ENCODE peak calls at places on chromosomes 7 and 10, in six cellular contexts. Q is transverse colon, A is mucosa of descending colon, X is BE2C, J is colonic mucosa, B is astrocyte. L is an unnamed sample. For H3K4me1, the result is how much of the 10 kb centered on the place peaks cover.

GRCh38 chr7:116173051-116174028 is 37.0 kb upstream of the TES start:
- DNase-seq in B (peak), X (no peak), A (no peak), J (no peak), Q (no peak), L (no peak)

GRCh38 chr10:81963606-81964005 is 88.6 kb downstream of the NRG3 start:
- DNase-seq in A (no peak), Q (no peak), X (no peak), B (no peak), J (no peak), L (no peak)

GRCh38 chr7:32462966-32463365 is 27.2 kb downstream of the LSM5 start:
- DNase-seq in B (no peak), J (no peak), A (no peak), X (no peak), Q (no peak), L (no peak)

GRCh38 chr7:25429731-25430130 is 201.4 kb upstream of the NPVF start:
- DNase-seq in J (no peak), Q (peak), B (no peak), X (no peak), A (no peak), L (no peak)

GRCh38 chr7:155490697-155491628 is 33.0 kb downstream of the EN2 start:
- DNase-seq in J (peak), B (no peak), A (peak), X (no peak), Q (peak), L (peak)

GRCh38 chr10:2885276-2885955 is 181.9 kb upstream of the PFKP start:
- DNase-seq in B (no peak), Q (no peak), A (no peak), J (no peak), X (no peak), L (no peak)

GRCh38 chr7:7554647-7555575 is 11.8 kb upstream of the MIOS start:
- DNase-seq in Q (no peak), J (no peak), X (peak), A (no peak), B (no peak), L (no peak)

GRCh38 chr7:81031243-81031642 is 112.4 kb upstream of the SEMA3C start:
- DNase-seq in Q (no peak), J (no peak), A (no peak), B (no peak), X (no peak), L (no peak)

GRCh38 chr10:114021135-114021534 is 22.5 kb upstream of the ADRB1 start:
- DNase-seq in Q (no peak), X (no peak), B (no peak), A (no peak), J (no peak), L (no peak)

GRCh38 chr10:119333146-119333792 is 125.9 kb downstream of the GRK5 start:
- DNase-seq in J (no peak), A (no peak), X (no peak), B (peak), Q (no peak), L (no peak)

GRCh38 chr7:151168022-151168786 is 710 bp upstream of the GBX1 start:
- DNase-seq in X (peak), A (no peak), Q (peak), J (peak), B (no peak), L (peak)

GRCh38 chr10:111233439-111233838 is 156.6 kb downstream of the ADRA2A start:
- DNase-seq in A (no peak), J (no peak), B (no peak), X (no peak), Q (no peak), L (no peak)

GRCh38 chr7:34277016-34277800 is 371.9 kb downstream of the BMPER start:
- DNase-seq in J (no peak), X (no peak), B (peak), Q (no peak), A (no peak), L (no peak)

GRCh38 chr10:43959854-43960415 is 311.3 kb upstream of the ZNF32 start:
- DNase-seq in X (no peak), A (no peak), J (no peak), B (no peak), Q (no peak), L (no peak)

GRCh38 chr10:113558336-113558735 is 5.5 kb downstream of the HABP2 start:
- DNase-seq in X (no peak), B (no peak), Q (no peak), A (no peak), J (no peak), L (no peak)

GRCh38 chr10:20855398-20856038 is 41.6 kb downstream of the NEBL start:
- DNase-seq in Q (no peak), B (peak), J (no peak), A (no peak), X (no peak), L (no peak)

GRCh38 chr7:80153446-80153845 is 18.8 kb downstream of the GNAI1 start:
- DNase-seq in A (no peak), X (no peak), J (no peak), Q (no peak), B (peak), L (no peak)

GRCh38 chr7:133431134-133431711 is 178.3 kb downstream of the EXOC4 start:
- DNase-seq in J (no peak), A (no peak), X (no peak), Q (no peak), B (no peak), L (no peak)

GRCh38 chr10:9243861-9244515 is 1189.5 kb downstream of the GATA3 start:
- DNase-seq in J (no peak), Q (no peak), B (peak), A (no peak), X (no peak), L (no peak)

GRCh38 chr7:57425969-57426628 is 23.9 kb upstream of the ZNF716 start:
- DNase-seq in Q (no peak), X (no peak), J (no peak), B (no peak), A (no peak), L (no peak)

GRCh38 chr10:122087436-122087835 is 98.5 kb downstream of the TACC2 start:
- DNase-seq in Q (no peak), B (no peak), A (no peak), X (no peak), J (no peak), L (no peak)

GRCh38 chr10:6494934-6495592 is 85.0 kb downstream of the PRKCQ start:
- DNase-seq in Q (no peak), J (no peak), A (no peak), X (no peak), B (no peak), L (no peak)

GRCh38 chr7:30887464-30887872 is 24.2 kb upstream of the AQP1 start:
- DNase-seq in J (no peak), Q (no peak), X (no peak), A (peak), B (no peak), L (no peak)

GRCh38 chr10:59536576-59537014 is 173.1 kb downstream of the SLC16A9 start:
- DNase-seq in A (no peak), X (peak), J (no peak), Q (no peak), B (peak), L (peak)

GRCh38 chr7:134029-134428 is 58.3 kb upstream of the FAM20C start:
- DNase-seq in B (no peak), Q (no peak), J (no peak), X (no peak), A (no peak), L (no peak)

GRCh38 chr10:14543048-14543903 is 212.6 kb upstream of the FRMD4A start:
- DNase-seq in B (no peak), A (no peak), X (no peak), Q (no peak), J (no peak), L (peak)

GRCh38 chr7:70392282-70392681 is 739.7 kb upstream of the GALNT17 start:
- DNase-seq in X (no peak), Q (no peak), J (no peak), A (no peak), B (peak), L (no peak)

GRCh38 chr7:68980011-68980410 is 618.3 kb upstream of the AUTS2 start:
- DNase-seq in A (no peak), Q (no peak), B (peak), J (no peak), X (no peak), L (no peak)

GRCh38 chr10:77926566-77927342 is at the start of gene DLG5:
- DNase-seq in Q (peak), B (no peak), A (peak), X (peak), J (peak), L (peak)

GRCh38 chr7:45703911-45704682 is 129.9 kb downstream of the ADCY1 start:
- DNase-seq in B (no peak), X (no peak), J (peak), Q (no peak), A (peak), L (no peak)

GRCh38 chr7:72032934-72033333 is 379.2 kb downstream of the CALN1 start:
- DNase-seq in A (no peak), B (no peak), J (no peak), Q (no peak), X (no peak), L (no peak)

GRCh38 chr10:43905502-43906236 is 257.0 kb upstream of the ZNF32 start:
- DNase-seq in A (no peak), J (no peak), Q (no peak), B (peak), X (peak), L (no peak)

GRCh38 chr10:124802313-124802675 is 675 bp downstream of the ABRAXAS2 start:
- DNase-seq in A (no peak), Q (no peak), J (no peak), B (no peak), X (no peak), L (no peak)

DNA sequence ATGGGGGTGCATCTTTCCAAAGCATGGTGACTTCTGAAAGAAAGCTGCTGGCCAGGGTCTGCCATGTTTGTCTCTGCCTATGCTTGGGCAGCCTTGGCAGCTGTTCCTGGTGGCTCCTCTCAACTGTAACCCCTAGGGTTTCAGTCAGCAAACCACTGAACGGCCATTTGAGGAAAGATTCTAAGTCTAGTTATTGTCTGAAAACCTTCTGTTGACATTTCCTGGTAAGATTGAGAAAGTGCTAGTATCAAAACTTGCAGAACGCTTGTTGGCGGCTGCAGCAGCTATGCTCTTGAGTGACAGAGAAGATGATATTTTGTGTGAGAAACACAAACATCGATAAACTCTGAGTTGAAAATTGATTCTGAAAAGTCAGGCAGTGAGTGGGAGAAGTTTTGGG is 523.1 kb downstream of the LRMDA start:
- DNase-seq in Q (no peak), B (no peak), A (no peak), J (no peak), X (no peak), L (no peak)
- H3K4me1 ChIP-seq in Q (under half), B (under half), A (under half), J (under half), X (under half), L (under half)

DNA sequence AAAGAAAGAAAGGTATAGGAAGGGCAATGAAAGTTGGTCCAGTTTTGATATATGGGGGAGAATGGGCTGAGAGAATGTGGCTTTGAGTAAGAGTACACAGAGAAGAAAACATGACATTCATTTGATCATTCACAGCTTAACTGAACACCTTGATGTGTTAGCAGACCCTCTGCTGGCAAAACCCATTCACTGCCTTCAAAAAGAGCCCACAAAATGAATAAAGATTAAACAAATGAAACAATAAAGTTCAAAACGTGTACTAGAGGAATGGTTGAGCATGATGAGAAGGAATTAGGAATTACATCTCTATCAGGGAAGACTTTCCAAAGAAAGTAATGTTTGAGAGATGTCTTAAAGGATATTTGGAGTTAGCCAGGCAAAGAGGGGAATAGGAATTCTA is 2.1 kb downstream of the WEE2 start:
- DNase-seq in X (no peak), A (no peak), Q (no peak), J (no peak), B (no peak), L (no peak)
- TF ChIP-seq CTCF in X (peak), A (no peak), Q (no peak), J (no peak), B (no peak), L (no peak)

GRCh38 chr10:71887767-71888166 is 36.7 kb upstream of the PSAP start:
- DNase-seq in A (no peak), J (no peak), B (no peak), Q (no peak), X (no peak), L (no peak)

GRCh38 chr10:71891437-71891836 is 40.4 kb upstream of the PSAP start:
- DNase-seq in J (no peak), X (no peak), B (no peak), A (no peak), Q (no peak), L (no peak)

GRCh38 chr10:71888623-71889387 is 37.8 kb upstream of the PSAP start:
- DNase-seq in A (peak), J (peak), X (peak), Q (peak), B (peak), L (peak)

GRCh38 chr10:71888248-71888622 is 37.2 kb upstream of the PSAP start:
- DNase-seq in B (no peak), Q (no peak), J (no peak), A (no peak), X (no peak), L (no peak)

GRCh38 chr10:71889388-71889987 is 38.4 kb upstream of the PSAP start:
- DNase-seq in B (no peak), J (no peak), Q (no peak), X (no peak), A (no peak), L (no peak)
- H3K4me3 ChIP-seq in B (peak), J (peak), Q (peak), X (peak), A (no peak), L (peak)

GRCh38 chr7:128861957-128862570 is 592 bp upstream of the ATP6V1F start:
- DNase-seq in Q (no peak), J (no peak), X (no peak), B (no peak), A (no peak), L (no peak)
- H3K4me1 ChIP-seq in Q (under half), J (under half), X (under half), B (under half), A (under half), L (under half)

GRCh38 chr7:55271069-55271468 is 94.1 kb upstream of the LANCL2 start:
- DNase-seq in A (no peak), X (no peak), Q (no peak), B (no peak), J (no peak), L (no peak)
- TF ChIP-seq CTCF in A (no peak), X (peak), Q (no peak), B (peak), J (peak), L (no peak)

L was measured in lower lobe of right lung.